ENCODE peak calls at places on chromosomes 7 and 10, in eight cellular contexts. One of them, this sample, is unnamed.

GRCh38 chr7:27254625-27255024 is 12.0 kb downstream of the EVX1 start:
- DNase-seq in activated CD4-positive, alpha-beta T cell treated with anti-CD3 and anti-CD28 coated beads, Interleukin-2, amount 50 U/mL, for 4 hours: no peak
- DNase-seq in stimulated activated CD4-positive, alpha-beta T cell treated with anti-CD3 and anti-CD28 coated beads, Interleukin-1b, Interleukin-23, amount 100 ng/mL, for 24 hours: no peak
- DNase-seq in NCI-H1930: no peak
- DNase-seq in T-helper 2 cell treated with Interferon-gamma antibody and Interleukin-4, amounts not matched to agents 5 μg/mL and 100 μg/mL, for 36 hours: no peak
- DNase-seq in Jurkat, Clone E6-1: no peak
- DNase-seq in EL: peak; percentile 49
- DNase-seq in A549: no peak
- DNase-seq in this sample: no peak

GRCh38 chr7:35003679-35004278 is 33.5 kb downstream of the DPY19L1 start:
- DNase-seq in activated CD4-positive, alpha-beta T cell treated with anti-CD3 and anti-CD28 coated beads, Interleukin-2, amount 50 U/mL, for 4 hours: no peak
- DNase-seq in stimulated activated CD4-positive, alpha-beta T cell treated with anti-CD3 and anti-CD28 coated beads, Interleukin-1b, Interleukin-23, amount 100 ng/mL, for 24 hours: no peak
- DNase-seq in NCI-H1930: no peak
- DNase-seq in T-helper 2 cell treated with Interferon-gamma antibody and Interleukin-4, amounts not matched to agents 5 μg/mL and 100 μg/mL, for 36 hours: no peak
- DNase-seq in Jurkat, Clone E6-1: no peak
- DNase-seq in EL: peak; percentile 89
- DNase-seq in A549: peak; percentile 83
- DNase-seq in this sample: no peak

GRCh38 chr7:73717991-73718405 is 1.5 kb downstream of the STX1A start:
- DNase-seq in activated CD4-positive, alpha-beta T cell treated with anti-CD3 and anti-CD28 coated beads, Interleukin-2, amount 50 U/mL, for 4 hours: peak; percentile 69
- DNase-seq in stimulated activated CD4-positive, alpha-beta T cell treated with anti-CD3 and anti-CD28 coated beads, Interleukin-1b, Interleukin-23, amount 100 ng/mL, for 24 hours: peak; percentile 55
- DNase-seq in NCI-H1930: no peak
- DNase-seq in T-helper 2 cell treated with Interferon-gamma antibody and Interleukin-4, amounts not matched to agents 5 μg/mL and 100 μg/mL, for 36 hours: peak; percentile 85
- DNase-seq in Jurkat, Clone E6-1: peak; percentile 78
- DNase-seq in EL: peak; percentile 96
- DNase-seq in A549: no peak
- DNase-seq in this sample: no peak

GRCh38 chr7:136275794-136276193 is 298.6 kb upstream of the MTPN start:
- DNase-seq in activated CD4-positive, alpha-beta T cell treated with anti-CD3 and anti-CD28 coated beads, Interleukin-2, amount 50 U/mL, for 4 hours: no peak
- DNase-seq in stimulated activated CD4-positive, alpha-beta T cell treated with anti-CD3 and anti-CD28 coated beads, Interleukin-1b, Interleukin-23, amount 100 ng/mL, for 24 hours: no peak
- DNase-seq in NCI-H1930: no peak
- DNase-seq in T-helper 2 cell treated with Interferon-gamma antibody and Interleukin-4, amounts not matched to agents 5 μg/mL and 100 μg/mL, for 36 hours: no peak
- DNase-seq in Jurkat, Clone E6-1: no peak
- DNase-seq in EL: peak; percentile 63
- DNase-seq in A549: no peak
- DNase-seq in this sample: no peak

GRCh38 chr10:1291178-1292090 is 235.2 kb downstream of the WDR37 start:
- DNase-seq in activated CD4-positive, alpha-beta T cell treated with anti-CD3 and anti-CD28 coated beads, Interleukin-2, amount 50 U/mL, for 4 hours: no peak
- DNase-seq in stimulated activated CD4-positive, alpha-beta T cell treated with anti-CD3 and anti-CD28 coated beads, Interleukin-1b, Interleukin-23, amount 100 ng/mL, for 24 hours: no peak
- DNase-seq in NCI-H1930: no peak
- DNase-seq in T-helper 2 cell treated with Interferon-gamma antibody and Interleukin-4, amounts not matched to agents 5 μg/mL and 100 μg/mL, for 36 hours: no peak
- DNase-seq in Jurkat, Clone E6-1: no peak
- DNase-seq in EL: no peak
- DNase-seq in A549: no peak
- DNase-seq in this sample: no peak

GRCh38 chr7:16466087-16466472 is 542 bp upstream of the SOSTDC1 start:
- DNase-seq in activated CD4-positive, alpha-beta T cell treated with anti-CD3 and anti-CD28 coated beads, Interleukin-2, amount 50 U/mL, for 4 hours: no peak
- DNase-seq in stimulated activated CD4-positive, alpha-beta T cell treated with anti-CD3 and anti-CD28 coated beads, Interleukin-1b, Interleukin-23, amount 100 ng/mL, for 24 hours: no peak
- DNase-seq in NCI-H1930: no peak
- DNase-seq in T-helper 2 cell treated with Interferon-gamma antibody and Interleukin-4, amounts not matched to agents 5 μg/mL and 100 μg/mL, for 36 hours: no peak
- DNase-seq in Jurkat, Clone E6-1: no peak
- DNase-seq in EL: no peak
- DNase-seq in A549: no peak
- DNase-seq in this sample: no peak

GRCh38 chr7:64879800-64880199 is 23.3 kb upstream of the ZNF273 start:
- DNase-seq in activated CD4-positive, alpha-beta T cell treated with anti-CD3 and anti-CD28 coated beads, Interleukin-2, amount 50 U/mL, for 4 hours: no peak
- DNase-seq in stimulated activated CD4-positive, alpha-beta T cell treated with anti-CD3 and anti-CD28 coated beads, Interleukin-1b, Interleukin-23, amount 100 ng/mL, for 24 hours: no peak
- DNase-seq in NCI-H1930: no peak
- DNase-seq in T-helper 2 cell treated with Interferon-gamma antibody and Interleukin-4, amounts not matched to agents 5 μg/mL and 100 μg/mL, for 36 hours: no peak
- DNase-seq in Jurkat, Clone E6-1: no peak
- DNase-seq in EL: no peak
- DNase-seq in A549: no peak
- DNase-seq in this sample: no peak

GRCh38 chr10:93462881-93463280 is 19.3 kb downstream of the MYOF start:
- DNase-seq in activated CD4-positive, alpha-beta T cell treated with anti-CD3 and anti-CD28 coated beads, Interleukin-2, amount 50 U/mL, for 4 hours: no peak
- DNase-seq in stimulated activated CD4-positive, alpha-beta T cell treated with anti-CD3 and anti-CD28 coated beads, Interleukin-1b, Interleukin-23, amount 100 ng/mL, for 24 hours: no peak
- DNase-seq in NCI-H1930: no peak
- DNase-seq in T-helper 2 cell treated with Interferon-gamma antibody and Interleukin-4, amounts not matched to agents 5 μg/mL and 100 μg/mL, for 36 hours: peak; percentile 21
- DNase-seq in Jurkat, Clone E6-1: no peak
- DNase-seq in EL: peak; percentile 83
- DNase-seq in A549: no peak
- DNase-seq in this sample: no peak

GRCh38 chr10:48627984-48628609 is 23.2 kb upstream of the ARHGAP22 start:
- DNase-seq in activated CD4-positive, alpha-beta T cell treated with anti-CD3 and anti-CD28 coated beads, Interleukin-2, amount 50 U/mL, for 4 hours: no peak
- DNase-seq in stimulated activated CD4-positive, alpha-beta T cell treated with anti-CD3 and anti-CD28 coated beads, Interleukin-1b, Interleukin-23, amount 100 ng/mL, for 24 hours: no peak
- DNase-seq in NCI-H1930: no peak
- DNase-seq in T-helper 2 cell treated with Interferon-gamma antibody and Interleukin-4, amounts not matched to agents 5 μg/mL and 100 μg/mL, for 36 hours: no peak
- DNase-seq in Jurkat, Clone E6-1: no peak
- DNase-seq in EL: peak; percentile 13
- DNase-seq in A549: no peak
- DNase-seq in this sample: no peak

GRCh38 chr7:158246960-158247673 is 340.5 kb downstream of the PTPRN2 start:
- DNase-seq in activated CD4-positive, alpha-beta T cell treated with anti-CD3 and anti-CD28 coated beads, Interleukin-2, amount 50 U/mL, for 4 hours: no peak
- DNase-seq in stimulated activated CD4-positive, alpha-beta T cell treated with anti-CD3 and anti-CD28 coated beads, Interleukin-1b, Interleukin-23, amount 100 ng/mL, for 24 hours: no peak
- DNase-seq in NCI-H1930: no peak
- DNase-seq in T-helper 2 cell treated with Interferon-gamma antibody and Interleukin-4, amounts not matched to agents 5 μg/mL and 100 μg/mL, for 36 hours: no peak
- DNase-seq in Jurkat, Clone E6-1: no peak
- DNase-seq in EL: no peak
- DNase-seq in A549: no peak
- DNase-seq in this sample: peak; percentile 45

GRCh38 chr10:30368065-30368718 is 19.1 kb upstream of the MTPAP start:
- DNase-seq in activated CD4-positive, alpha-beta T cell treated with anti-CD3 and anti-CD28 coated beads, Interleukin-2, amount 50 U/mL, for 4 hours: no peak
- DNase-seq in stimulated activated CD4-positive, alpha-beta T cell treated with anti-CD3 and anti-CD28 coated beads, Interleukin-1b, Interleukin-23, amount 100 ng/mL, for 24 hours: no peak
- DNase-seq in NCI-H1930: no peak
- DNase-seq in T-helper 2 cell treated with Interferon-gamma antibody and Interleukin-4, amounts not matched to agents 5 μg/mL and 100 μg/mL, for 36 hours: no peak
- DNase-seq in Jurkat, Clone E6-1: no peak
- DNase-seq in EL: no peak
- DNase-seq in A549: no peak
- DNase-seq in this sample: no peak

GRCh38 chr7:46150721-46151120 is 229.6 kb upstream of the IGFBP3 start:
- DNase-seq in activated CD4-positive, alpha-beta T cell treated with anti-CD3 and anti-CD28 coated beads, Interleukin-2, amount 50 U/mL, for 4 hours: no peak
- DNase-seq in stimulated activated CD4-positive, alpha-beta T cell treated with anti-CD3 and anti-CD28 coated beads, Interleukin-1b, Interleukin-23, amount 100 ng/mL, for 24 hours: no peak
- DNase-seq in NCI-H1930: no peak
- DNase-seq in T-helper 2 cell treated with Interferon-gamma antibody and Interleukin-4, amounts not matched to agents 5 μg/mL and 100 μg/mL, for 36 hours: no peak
- DNase-seq in Jurkat, Clone E6-1: no peak
- DNase-seq in EL: no peak
- DNase-seq in A549: no peak
- DNase-seq in this sample: no peak

GRCh38 chr10:86349474-86349873 is 17.1 kb downstream of the GRID1 start:
- DNase-seq in activated CD4-positive, alpha-beta T cell treated with anti-CD3 and anti-CD28 coated beads, Interleukin-2, amount 50 U/mL, for 4 hours: no peak
- DNase-seq in stimulated activated CD4-positive, alpha-beta T cell treated with anti-CD3 and anti-CD28 coated beads, Interleukin-1b, Interleukin-23, amount 100 ng/mL, for 24 hours: no peak
- DNase-seq in NCI-H1930: no peak
- DNase-seq in T-helper 2 cell treated with Interferon-gamma antibody and Interleukin-4, amounts not matched to agents 5 μg/mL and 100 μg/mL, for 36 hours: no peak
- DNase-seq in Jurkat, Clone E6-1: peak; percentile 33
- DNase-seq in EL: peak; percentile 22
- DNase-seq in A549: peak; percentile 52
- DNase-seq in this sample: no peak

GRCh38 chr7:158973440-158973839 is 117.1 kb downstream of the DYNC2I1 start:
- DNase-seq in activated CD4-positive, alpha-beta T cell treated with anti-CD3 and anti-CD28 coated beads, Interleukin-2, amount 50 U/mL, for 4 hours: peak; percentile 23
- DNase-seq in stimulated activated CD4-positive, alpha-beta T cell treated with anti-CD3 and anti-CD28 coated beads, Interleukin-1b, Interleukin-23, amount 100 ng/mL, for 24 hours: no peak
- DNase-seq in NCI-H1930: peak; percentile 84
- DNase-seq in T-helper 2 cell treated with Interferon-gamma antibody and Interleukin-4, amounts not matched to agents 5 μg/mL and 100 μg/mL, for 36 hours: peak; percentile 31
- DNase-seq in Jurkat, Clone E6-1: no peak
- DNase-seq in EL: peak; percentile 8
- DNase-seq in A549: no peak
- DNase-seq in this sample: no peak

GRCh38 chr7:157423886-157424565 is 87.2 kb downstream of the DNAJB6 start:
- DNase-seq in activated CD4-positive, alpha-beta T cell treated with anti-CD3 and anti-CD28 coated beads, Interleukin-2, amount 50 U/mL, for 4 hours: no peak
- DNase-seq in stimulated activated CD4-positive, alpha-beta T cell treated with anti-CD3 and anti-CD28 coated beads, Interleukin-1b, Interleukin-23, amount 100 ng/mL, for 24 hours: no peak
- DNase-seq in NCI-H1930: no peak
- DNase-seq in T-helper 2 cell treated with Interferon-gamma antibody and Interleukin-4, amounts not matched to agents 5 μg/mL and 100 μg/mL, for 36 hours: no peak
- DNase-seq in Jurkat, Clone E6-1: no peak
- DNase-seq in EL: no peak
- DNase-seq in A549: no peak
- DNase-seq in this sample: no peak